ENCODE peak calls at places on chromosomes 4 and X, in ten cellular contexts. One of them, this sample, is unnamed.

GRCh38 chrX:54248309-54248708 is 65.3 kb upstream of the FAM120C start:
- DNase-seq in thoracic aorta: no peak
- DNase-seq in spleen: no peak
- DNase-seq in colonic mucosa: no peak
- DNase-seq in fibroblast of lung: peak; percentile 48
- DNase-seq in sigmoid colon: no peak
- DNase-seq in tibial nerve: no peak
- DNase-seq in cardiac muscle cell: peak; percentile 4
- DNase-seq in PC-3: peak; percentile 61
- DNase-seq in heart left ventricle: no peak
- DNase-seq in this sample: no peak

GRCh38 chr4:61199869-61200194 is 294 bp upstream of the ADGRL3 start:
- DNase-seq in colonic mucosa: no peak
- DNase-seq in thoracic aorta: no peak
- DNase-seq in sigmoid colon: no peak
- DNase-seq in tibial nerve: no peak
- DNase-seq in fibroblast of lung: no peak
- DNase-seq in cardiac muscle cell: no peak
- DNase-seq in PC-3: no peak
- DNase-seq in heart left ventricle: no peak
- DNase-seq in spleen: no peak
- DNase-seq in this sample: no peak

GRCh38 chr4:186840222-186840701 is 116.6 kb upstream of the FAT1 start:
- DNase-seq in spleen: no peak
- DNase-seq in thoracic aorta: no peak
- DNase-seq in fibroblast of lung: peak; percentile 53
- DNase-seq in cardiac muscle cell: no peak
- DNase-seq in sigmoid colon: peak; percentile 85
- DNase-seq in colonic mucosa: peak; percentile 36
- DNase-seq in heart left ventricle: peak; percentile 29
- DNase-seq in tibial nerve: peak; percentile 61
- DNase-seq in PC-3: no peak
- DNase-seq in this sample: no peak

GRCh38 chr4:177505171-177505615 is 63.0 kb upstream of the AGA start:
- DNase-seq in PC-3: no peak
- DNase-seq in spleen: no peak
- DNase-seq in heart left ventricle: no peak
- DNase-seq in colonic mucosa: no peak
- DNase-seq in cardiac muscle cell: no peak
- DNase-seq in sigmoid colon: no peak
- DNase-seq in thoracic aorta: no peak
- DNase-seq in tibial nerve: no peak
- DNase-seq in fibroblast of lung: no peak
- DNase-seq in this sample: no peak

GRCh38 chrX:24314019-24314635 is at the start of gene SUPT20HL2:
- DNase-seq in PC-3: no peak
- DNase-seq in thoracic aorta: no peak
- DNase-seq in heart left ventricle: no peak
- DNase-seq in fibroblast of lung: no peak
- DNase-seq in cardiac muscle cell: no peak
- DNase-seq in colonic mucosa: no peak
- DNase-seq in spleen: no peak
- DNase-seq in sigmoid colon: no peak
- DNase-seq in tibial nerve: no peak
- DNase-seq in this sample: no peak

GRCh38 chr4:48906283-48907173 is at the start of gene OCIAD2:
- DNase-seq in fibroblast of lung: peak; percentile 70
- DNase-seq in tibial nerve: no peak
- DNase-seq in colonic mucosa: peak; percentile 89
- DNase-seq in thoracic aorta: no peak
- DNase-seq in sigmoid colon: peak; percentile 69
- DNase-seq in heart left ventricle: peak; percentile 71
- DNase-seq in spleen: peak; percentile 94
- DNase-seq in PC-3: peak; percentile 66
- DNase-seq in cardiac muscle cell: peak; percentile 52
- DNase-seq in this sample: peak; percentile 89

GRCh38 chr4:139243448-139244365 is 36.3 kb downstream of the MGARP start:
- DNase-seq in tibial nerve: no peak
- DNase-seq in heart left ventricle: no peak
- DNase-seq in PC-3: peak; percentile 91
- DNase-seq in colonic mucosa: no peak
- DNase-seq in cardiac muscle cell: no peak
- DNase-seq in thoracic aorta: peak; percentile 4
- DNase-seq in spleen: no peak
- DNase-seq in fibroblast of lung: peak; percentile 99
- DNase-seq in sigmoid colon: no peak
- DNase-seq in this sample: peak; percentile 31

GRCh38 chrX:38831949-38832348 is 30.7 kb downstream of the MID1IP1 start:
- DNase-seq in spleen: no peak
- DNase-seq in thoracic aorta: no peak
- DNase-seq in PC-3: no peak
- DNase-seq in fibroblast of lung: no peak
- DNase-seq in sigmoid colon: no peak
- DNase-seq in colonic mucosa: no peak
- DNase-seq in heart left ventricle: no peak
- DNase-seq in tibial nerve: no peak
- DNase-seq in cardiac muscle cell: no peak
- DNase-seq in this sample: no peak

GRCh38 chrX:72620550-72621145 is 48.0 kb upstream of the HDAC8 start:
- DNase-seq in heart left ventricle: peak; percentile 33
- DNase-seq in PC-3: peak; percentile 96
- DNase-seq in fibroblast of lung: peak; percentile 89
- DNase-seq in colonic mucosa: peak; percentile 55
- DNase-seq in thoracic aorta: peak; percentile 61
- DNase-seq in spleen: no peak
- DNase-seq in sigmoid colon: peak; percentile 63
- DNase-seq in tibial nerve: no peak
- DNase-seq in cardiac muscle cell: no peak
- DNase-seq in this sample: peak; percentile 92

GRCh38 chr4:174324725-174325124 is 41.0 kb downstream of the CEP44 start:
- DNase-seq in sigmoid colon: no peak
- DNase-seq in colonic mucosa: no peak
- DNase-seq in spleen: no peak
- DNase-seq in fibroblast of lung: peak; percentile 61
- DNase-seq in heart left ventricle: no peak
- DNase-seq in cardiac muscle cell: no peak
- DNase-seq in tibial nerve: no peak
- DNase-seq in thoracic aorta: no peak
- DNase-seq in PC-3: peak; percentile 14
- DNase-seq in this sample: no peak

GRCh38 chrX:151268836-151269235 is 92.5 kb downstream of the GPR50 start:
- DNase-seq in colonic mucosa: no peak
- DNase-seq in tibial nerve: no peak
- DNase-seq in PC-3: no peak
- DNase-seq in cardiac muscle cell: no peak
- DNase-seq in sigmoid colon: no peak
- DNase-seq in fibroblast of lung: no peak
- DNase-seq in spleen: no peak
- DNase-seq in thoracic aorta: no peak
- DNase-seq in heart left ventricle: no peak
- DNase-seq in this sample: no peak

GRCh38 chr4:134747108-134747805 is 545.7 kb upstream of the PABPC4L start:
- DNase-seq in sigmoid colon: no peak
- DNase-seq in heart left ventricle: no peak
- DNase-seq in PC-3: peak; percentile 13
- DNase-seq in fibroblast of lung: peak; percentile 17
- DNase-seq in thoracic aorta: no peak
- DNase-seq in cardiac muscle cell: no peak
- DNase-seq in tibial nerve: no peak
- DNase-seq in colonic mucosa: no peak
- DNase-seq in spleen: no peak
- DNase-seq in this sample: no peak

GRCh38 chrX:136755411-136755810 is 25.3 kb downstream of the ARHGEF6 start:
- DNase-seq in sigmoid colon: no peak
- DNase-seq in heart left ventricle: no peak
- DNase-seq in colonic mucosa: no peak
- DNase-seq in tibial nerve: no peak
- DNase-seq in fibroblast of lung: no peak
- DNase-seq in PC-3: no peak
- DNase-seq in cardiac muscle cell: no peak
- DNase-seq in thoracic aorta: no peak
- DNase-seq in spleen: no peak
- DNase-seq in this sample: no peak

GRCh38 chrX:26958261-26958660 is 504.9 kb downstream of the PPP4R3C start:
- DNase-seq in tibial nerve: no peak
- DNase-seq in thoracic aorta: no peak
- DNase-seq in fibroblast of lung: no peak
- DNase-seq in PC-3: no peak
- DNase-seq in spleen: no peak
- DNase-seq in sigmoid colon: no peak
- DNase-seq in heart left ventricle: no peak
- DNase-seq in cardiac muscle cell: no peak
- DNase-seq in colonic mucosa: no peak
- DNase-seq in this sample: no peak

GRCh38 chrX:14694631-14695030 is 165.3 kb downstream of the GLRA2 start:
- DNase-seq in PC-3: peak; percentile 65
- DNase-seq in cardiac muscle cell: no peak
- DNase-seq in thoracic aorta: no peak
- DNase-seq in colonic mucosa: no peak
- DNase-seq in sigmoid colon: no peak
- DNase-seq in tibial nerve: no peak
- DNase-seq in spleen: no peak
- DNase-seq in fibroblast of lung: peak; percentile 84
- DNase-seq in heart left ventricle: no peak
- DNase-seq in this sample: no peak

GRCh38 chrX:140521393-140521792 is 16.5 kb upstream of the SOX3 start:
- DNase-seq in spleen: no peak
- DNase-seq in colonic mucosa: no peak
- DNase-seq in sigmoid colon: no peak
- DNase-seq in PC-3: no peak
- DNase-seq in heart left ventricle: no peak
- DNase-seq in fibroblast of lung: no peak
- DNase-seq in cardiac muscle cell: no peak
- DNase-seq in thoracic aorta: no peak
- DNase-seq in tibial nerve: no peak
- DNase-seq in this sample: no peak

GRCh38 chrX:9890541-9891200 is 76.5 kb upstream of the CLDN34 start:
- DNase-seq in spleen: no peak
- DNase-seq in tibial nerve: no peak
- DNase-seq in fibroblast of lung: no peak
- DNase-seq in PC-3: no peak
- DNase-seq in sigmoid colon: no peak
- DNase-seq in thoracic aorta: no peak
- DNase-seq in colonic mucosa: no peak
- DNase-seq in heart left ventricle: no peak
- DNase-seq in cardiac muscle cell: no peak
- DNase-seq in this sample: no peak

GRCh38 chr4:187840814-187841213 is 154.8 kb upstream of the ZFP42 start:
- DNase-seq in colonic mucosa: no peak
- DNase-seq in cardiac muscle cell: no peak
- DNase-seq in tibial nerve: no peak
- DNase-seq in heart left ventricle: no peak
- DNase-seq in spleen: no peak
- DNase-seq in PC-3: peak; percentile 2
- DNase-seq in sigmoid colon: no peak
- DNase-seq in thoracic aorta: no peak
- DNase-seq in fibroblast of lung: no peak
- DNase-seq in this sample: no peak

GRCh38 chr4:165700855-165701254 is 172.2 kb upstream of the TLL1 start:
- DNase-seq in tibial nerve: no peak
- DNase-seq in fibroblast of lung: no peak
- DNase-seq in colonic mucosa: no peak
- DNase-seq in PC-3: peak; percentile 42
- DNase-seq in thoracic aorta: no peak
- DNase-seq in spleen: no peak
- DNase-seq in sigmoid colon: no peak
- DNase-seq in heart left ventricle: no peak
- DNase-seq in cardiac muscle cell: no peak
- DNase-seq in this sample: no peak
- TF ChIP-seq CTCF in tibial nerve: no peak
- TF ChIP-seq CTCF in fibroblast of lung: peak; percentile 7
- TF ChIP-seq CTCF in colonic mucosa: no peak
- TF ChIP-seq CTCF in PC-3: peak; percentile 64
- TF ChIP-seq CTCF in thoracic aorta: no peak
- TF ChIP-seq CTCF in spleen: no peak
- TF ChIP-seq CTCF in sigmoid colon: no peak
- TF ChIP-seq CTCF in heart left ventricle: peak; percentile 5
- TF ChIP-seq CTCF in cardiac muscle cell: peak; percentile 29
- TF ChIP-seq CTCF in this sample: no peak

GRCh38 chrX:34943235-34943634 is 639 bp downstream of the FAM47B start:
- DNase-seq in tibial nerve: no peak
- DNase-seq in PC-3: no peak
- DNase-seq in cardiac muscle cell: no peak
- DNase-seq in fibroblast of lung: no peak
- DNase-seq in thoracic aorta: no peak
- DNase-seq in colonic mucosa: no peak
- DNase-seq in spleen: peak; percentile 61
- DNase-seq in heart left ventricle: no peak
- DNase-seq in sigmoid colon: no peak
- DNase-seq in this sample: no peak
- H3K9me3 ChIP-seq in tibial nerve: no peaks in the 10 kb centered on the region
- H3K9me3 ChIP-seq in PC-3: no peaks in the 10 kb centered on the region
- H3K9me3 ChIP-seq in cardiac muscle cell: no peaks in the 10 kb centered on the region
- H3K9me3 ChIP-seq in fibroblast of lung: no peaks in the 10 kb centered on the region
- H3K9me3 ChIP-seq in thoracic aorta: no peaks in the 10 kb centered on the region
- H3K9me3 ChIP-seq in colonic mucosa: no peaks in the 10 kb centered on the region
- H3K9me3 ChIP-seq in spleen: no peaks in the 10 kb centered on the region
- H3K9me3 ChIP-seq in heart left ventricle: no peaks in the 10 kb centered on the region
- H3K9me3 ChIP-seq in sigmoid colon: no peaks in the 10 kb centered on the region
- H3K9me3 ChIP-seq in this sample: no peaks in the 10 kb centered on the region

GRCh38 chr4:170003071-170004070 is 22.8 kb downstream of the MFAP3L start:
- DNase-seq in tibial nerve: no peak
- DNase-seq in cardiac muscle cell: no peak
- DNase-seq in sigmoid colon: no peak
- DNase-seq in colonic mucosa: no peak
- DNase-seq in PC-3: no peak
- DNase-seq in heart left ventricle: no peak
- DNase-seq in fibroblast of lung: no peak
- DNase-seq in thoracic aorta: no peak
- DNase-seq in spleen: no peak
- DNase-seq in this sample: no peak
- H3K27ac ChIP-seq in tibial nerve: peak overlapping the region; percentile 66
- H3K27ac ChIP-seq in cardiac muscle cell: no peak overlapping the region
- H3K27ac ChIP-seq in sigmoid colon: no peak overlapping the region
- H3K27ac ChIP-seq in colonic mucosa: no peak overlapping the region
- H3K27ac ChIP-seq in PC-3: no peak overlapping the region
- H3K27ac ChIP-seq in heart left ventricle: no peak overlapping the region
- H3K27ac ChIP-seq in fibroblast of lung: no peak overlapping the region
- H3K27ac ChIP-seq in thoracic aorta: peak overlapping the region; percentile 61
- H3K27ac ChIP-seq in spleen: no peak overlapping the region
- H3K27ac ChIP-seq in this sample: no peak overlapping the region

DNA sequence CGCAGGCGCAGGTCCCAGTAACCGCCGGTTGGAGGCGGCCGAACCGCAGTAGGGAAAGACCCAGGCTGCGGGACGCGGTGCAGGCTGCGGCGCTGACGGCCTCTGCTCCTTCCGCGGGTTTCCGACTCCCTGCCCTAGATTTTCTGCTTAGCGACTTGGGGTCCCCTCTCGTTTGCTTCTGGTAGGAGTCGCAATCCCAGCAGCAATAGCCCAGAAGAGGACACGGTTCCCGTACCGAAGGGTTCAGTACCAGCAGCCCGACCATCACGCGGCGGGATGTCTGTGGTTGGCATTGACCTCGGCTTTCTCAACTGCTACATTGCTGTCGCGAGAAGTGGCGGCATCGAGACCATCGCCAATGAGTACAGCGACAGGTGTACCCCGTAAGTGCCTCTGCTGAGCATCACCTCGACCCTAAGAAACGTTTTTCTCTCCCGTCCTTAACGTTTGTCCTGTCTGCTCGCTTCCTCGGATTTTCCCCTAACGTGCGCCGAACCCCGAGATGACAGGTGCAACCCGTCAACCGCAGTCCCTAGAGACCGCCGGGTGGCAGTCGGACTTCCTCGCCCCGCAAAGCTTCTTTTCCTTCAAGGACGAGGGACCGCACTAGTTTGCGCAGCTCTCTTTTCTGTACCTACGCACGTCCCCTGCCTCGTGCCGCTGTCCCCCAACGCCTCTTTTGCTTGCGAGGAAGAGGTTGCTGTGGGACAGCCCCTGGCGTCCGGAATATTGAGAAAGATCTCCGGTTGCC is at the start of gene HSPA4L:
- DNase-seq in sigmoid colon: peak; percentile 93
- DNase-seq in fibroblast of lung: peak; percentile 36
- DNase-seq in heart left ventricle: peak; percentile 66
- DNase-seq in thoracic aorta: no peak
- DNase-seq in cardiac muscle cell: peak; percentile 90
- DNase-seq in PC-3: peak; percentile 50
- DNase-seq in tibial nerve: peak; percentile 25
- DNase-seq in colonic mucosa: peak; percentile 51
- DNase-seq in spleen: peak; percentile 82
- DNase-seq in this sample: peak; percentile 62
- TF ChIP-seq CTCF in sigmoid colon: peak; percentile 12
- TF ChIP-seq CTCF in fibroblast of lung: peak; percentile 14
- TF ChIP-seq CTCF in heart left ventricle: peak; percentile 49
- TF ChIP-seq CTCF in thoracic aorta: peak; percentile 19
- TF ChIP-seq CTCF in cardiac muscle cell: peak; percentile 40
- TF ChIP-seq CTCF in PC-3: no peak
- TF ChIP-seq CTCF in tibial nerve: peak; percentile 30
- TF ChIP-seq CTCF in colonic mucosa: no peak
- TF ChIP-seq CTCF in spleen: peak; percentile 28
- TF ChIP-seq CTCF in this sample: peak; percentile 24

This sample was measured in body of pancreas.